ENCODE peak calls at places on chromosomes 7 and 10, in nine cellular contexts. C is neural progenitor cell, D is neural crest cell, B is Calu3, E is hepatocyte, L is heart left ventricle, O is spleen, S is adrenal gland, X is PC-9. Z is an unnamed sample.

GRCh38 chr10:69632516-69633199 is 2.6 kb downstream of the FAM241B start:
- DNase-seq in C (no peak), E (no peak), B (no peak), O (peak), L (no peak), X (no peak), S (peak), D (no peak), Z (no peak)

GRCh38 chr7:63038987-63039386 is 959.7 kb upstream of the ZNF722 start:
- DNase-seq in E (no peak), O (no peak), L (no peak), X (no peak), B (no peak), D (no peak), C (no peak), S (no peak), Z (no peak)

GRCh38 chr7:73577627-73578341 is 595 bp downstream of the TBL2 start:
- DNase-seq in D (no peak), O (peak), C (no peak), S (no peak), L (no peak), X (no peak), B (no peak), E (no peak), Z (no peak)

GRCh38 chr10:13089345-13089744 is 10.6 kb upstream of the OPTN start:
- DNase-seq in B (no peak), D (no peak), C (no peak), X (no peak), S (no peak), E (no peak), L (no peak), O (no peak), Z (no peak)

GRCh38 chr7:39527951-39528350 is 38.3 kb upstream of the YAE1 start:
- DNase-seq in X (no peak), E (no peak), B (no peak), O (no peak), D (no peak), C (no peak), S (no peak), L (no peak), Z (no peak)

GRCh38 chr7:44066494-44067063 is 1.2 kb upstream of the PGAM2 start:
- DNase-seq in X (no peak), D (no peak), S (peak), L (no peak), O (peak), C (no peak), E (no peak), B (no peak), Z (no peak)

GRCh38 chr7:140525741-140526140 is 46.4 kb upstream of the MKRN1 start:
- DNase-seq in D (no peak), B (peak), S (no peak), L (no peak), O (no peak), X (peak), C (no peak), E (no peak), Z (no peak)

GRCh38 chr10:105352281-105352680 is 711.2 kb downstream of the SORCS3 start:
- DNase-seq in E (no peak), L (no peak), C (no peak), S (no peak), B (no peak), X (no peak), O (no peak), D (no peak), Z (no peak)

GRCh38 chr10:3323865-3324498 is 151.4 kb upstream of the PITRM1 start:
- DNase-seq in L (no peak), E (no peak), O (no peak), C (no peak), S (no peak), B (no peak), D (no peak), X (no peak), Z (no peak)

GRCh38 chr10:70355234-70356021 is 27.0 kb downstream of the LRRC20 start:
- DNase-seq in C (peak), E (no peak), X (no peak), S (no peak), L (peak), O (peak), D (no peak), B (no peak), Z (no peak)

GRCh38 chr7:43164757-43165156 is 52.3 kb downstream of the HECW1 start:
- DNase-seq in L (no peak), S (peak), C (no peak), O (no peak), E (peak), B (no peak), X (no peak), D (no peak), Z (no peak)

GRCh38 chr10:119233123-119233820 is 25.9 kb downstream of the GRK5 start:
- DNase-seq in D (no peak), X (no peak), S (peak), B (no peak), C (no peak), O (no peak), L (no peak), E (no peak), Z (no peak)

GRCh38 chr7:94338921-94339371 is 55.7 kb upstream of the COL1A2 start:
- DNase-seq in C (no peak), E (no peak), D (no peak), O (no peak), S (no peak), L (no peak), B (no peak), X (no peak), Z (no peak)

GRCh38 chr7:154794147-154794780 is 208.7 kb downstream of the PAXIP1 start:
- DNase-seq in L (no peak), X (no peak), S (no peak), D (peak), E (peak), B (no peak), C (peak), O (no peak), Z (peak)

GRCh38 chr10:59880976-59881510 is 25.3 kb downstream of the CCDC6 start:
- DNase-seq in X (no peak), O (no peak), E (no peak), B (no peak), S (no peak), L (no peak), D (no peak), C (no peak), Z (no peak)

GRCh38 chr10:32338262-32338661 is 8.7 kb downstream of the EPC1 start:
- DNase-seq in L (no peak), D (no peak), O (no peak), E (no peak), S (no peak), X (no peak), C (no peak), B (no peak), Z (no peak)

GRCh38 chr7:106369349-106369748 is 84.6 kb upstream of the NAMPT start:
- DNase-seq in O (no peak), B (no peak), C (no peak), L (no peak), S (no peak), X (no peak), D (no peak), E (no peak), Z (no peak)

GRCh38 chr10:67550042-67550441 is 146.0 kb downstream of the CTNNA3 start:
- DNase-seq in E (no peak), X (no peak), C (no peak), D (no peak), O (no peak), B (no peak), L (no peak), S (no peak), Z (no peak)

GRCh38 chr7:229184-229964 is 37.0 kb downstream of the FAM20C start:
- DNase-seq in E (peak), O (no peak), S (peak), B (no peak), L (peak), C (no peak), X (no peak), D (no peak), Z (no peak)

GRCh38 chr10:68329506-68329861 is 2.4 kb upstream of the HNRNPH3 start:
- DNase-seq in O (no peak), S (no peak), C (no peak), D (no peak), X (no peak), B (no peak), L (no peak), E (no peak), Z (no peak)

GRCh38 chr7:119270045-119270464 is 1002.9 kb upstream of the KCND2 start:
- DNase-seq in S (peak), C (peak), E (peak), B (peak), L (no peak), O (peak), D (peak), X (peak), Z (peak)

GRCh38 chr10:23196201-23196600 is 4.1 kb downstream of the PTF1A start:
- DNase-seq in D (no peak), X (no peak), C (no peak), O (no peak), S (no peak), L (no peak), B (no peak), E (no peak), Z (no peak)

DNA sequence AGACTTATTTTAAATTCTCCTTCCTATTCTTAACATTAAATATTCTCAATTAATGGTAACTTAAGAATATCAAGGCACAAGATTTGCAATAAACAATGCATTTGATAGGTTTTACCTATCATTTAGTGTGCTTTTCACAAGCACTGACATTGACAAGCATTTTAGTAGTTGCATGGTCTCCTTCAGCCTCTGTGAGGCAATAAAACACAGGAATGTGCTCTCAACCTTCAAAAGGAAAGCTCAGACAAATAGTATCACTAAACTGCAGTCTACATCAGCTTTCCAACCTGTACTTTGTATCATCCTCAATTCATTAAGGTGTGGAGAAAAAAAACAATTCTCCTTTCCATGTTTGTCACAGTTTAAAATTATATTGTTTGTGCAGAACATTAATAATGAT is 51.1 kb upstream of the TSPAN13 start:
- DNase-seq in B (no peak), S (no peak), C (peak), E (peak), D (no peak), X (no peak), L (no peak), O (no peak), Z (no peak)
- TF ChIP-seq CTCF in B (no peak), S (peak), C (peak), E (peak), D (no peak), X (no peak), L (no peak), O (no peak), Z (no peak)

GRCh38 chr7:116293633-116294032 is 83.3 kb downstream of the TES start:
- DNase-seq in S (no peak), B (no peak), L (no peak), E (no peak), D (no peak), O (no peak), C (no peak), X (no peak), Z (no peak)

GRCh38 chr7:116290740-116291139 is 80.4 kb downstream of the TES start:
- DNase-seq in D (no peak), X (no peak), C (peak), O (no peak), B (no peak), S (no peak), E (no peak), L (no peak), Z (no peak)

GRCh38 chr7:116292381-116292780 is 82.0 kb downstream of the TES start:
- DNase-seq in C (no peak), L (no peak), X (no peak), S (no peak), O (no peak), D (no peak), B (no peak), E (no peak), Z (no peak)

GRCh38 chr7:116291937-116292336 is 81.6 kb downstream of the TES start:
- DNase-seq in B (no peak), L (no peak), E (no peak), X (no peak), O (no peak), C (no peak), D (no peak), S (no peak), Z (no peak)

GRCh38 chr7:116293139-116293538 is 82.8 kb downstream of the TES start:
- DNase-seq in D (no peak), L (no peak), S (no peak), C (no peak), O (no peak), B (no peak), X (no peak), E (no peak), Z (no peak)
- TF ChIP-seq CTCF in D (peak), L (no peak), S (no peak), C (peak), O (no peak), B (no peak), X (peak), E (no peak), Z (peak)

GRCh38 chr7:132656846-132657776 is 80.8 kb upstream of the PLXNA4 start:
- DNase-seq in L (no peak), D (no peak), E (no peak), O (no peak), C (peak), B (peak), S (no peak), X (no peak), Z (no peak)
- TF ChIP-seq CTCF in L (no peak), D (peak), E (peak), O (peak), C (peak), B (no peak), S (no peak), X (peak), Z (peak)

DNA sequence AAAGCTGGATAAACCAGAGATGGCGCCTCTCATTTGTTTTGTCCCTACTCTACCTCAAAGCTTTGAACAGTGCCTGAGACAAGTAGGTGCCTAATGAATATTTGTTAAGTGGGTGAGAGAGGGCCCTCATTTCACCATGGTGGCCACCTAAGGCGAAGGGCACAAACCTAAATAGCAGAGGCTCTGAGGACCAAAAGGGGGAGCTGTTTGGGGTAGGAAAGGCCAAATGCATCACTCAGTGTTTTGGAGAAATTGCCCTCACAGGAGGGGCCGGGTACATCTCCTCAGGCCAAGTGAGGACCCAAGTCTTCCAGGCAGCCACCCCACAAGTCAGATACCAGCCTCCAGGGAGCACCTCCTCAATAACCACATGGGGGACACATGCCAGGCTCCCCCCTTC is 14.0 kb downstream of the IMPDH1 start:
- DNase-seq in B (no peak), E (no peak), C (no peak), X (no peak), D (no peak), O (no peak), L (no peak), S (no peak), Z (no peak)
- TF ChIP-seq CTCF in B (no peak), E (no peak), C (no peak), X (no peak), D (no peak), O (no peak), L (no peak), S (no peak), Z (no peak)

GRCh38 chr10:72426982-72427381 is 72.3 kb upstream of the DNAJB12 start:
- DNase-seq in B (no peak), E (no peak), C (peak), D (peak), S (no peak), L (no peak), X (no peak), O (no peak), Z (peak)
- TF ChIP-seq CTCF in B (no peak), E (no peak), C (peak), D (no peak), S (no peak), L (no peak), X (no peak), O (no peak), Z (no peak)

DNA sequence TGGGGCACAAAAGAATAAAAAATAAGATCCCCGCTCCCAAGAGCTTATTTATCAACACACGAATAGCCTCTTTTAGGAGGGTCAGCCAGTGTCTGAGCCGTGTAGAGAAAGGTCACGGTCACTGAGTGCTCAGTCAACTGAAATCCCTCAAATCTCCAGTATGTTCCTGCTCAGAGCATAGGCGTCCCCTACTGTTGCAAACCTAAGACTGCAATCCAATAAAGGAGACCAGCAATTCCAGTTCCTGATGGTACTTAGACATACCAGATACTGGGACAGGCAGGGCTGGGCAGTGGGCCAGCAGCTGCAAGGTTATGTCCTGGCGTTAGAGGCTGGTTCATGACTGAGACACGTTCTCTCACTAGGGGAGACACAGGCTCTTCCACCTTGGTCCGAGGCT is 93.6 kb downstream of the CACNB2 start:
- DNase-seq in L (peak), B (no peak), O (no peak), D (no peak), S (peak), C (peak), E (peak), X (peak), Z (peak)
- TF ChIP-seq CTCF in L (peak), B (no peak), O (no peak), D (peak), S (peak), C (peak), E (no peak), X (no peak), Z (peak)

DNA sequence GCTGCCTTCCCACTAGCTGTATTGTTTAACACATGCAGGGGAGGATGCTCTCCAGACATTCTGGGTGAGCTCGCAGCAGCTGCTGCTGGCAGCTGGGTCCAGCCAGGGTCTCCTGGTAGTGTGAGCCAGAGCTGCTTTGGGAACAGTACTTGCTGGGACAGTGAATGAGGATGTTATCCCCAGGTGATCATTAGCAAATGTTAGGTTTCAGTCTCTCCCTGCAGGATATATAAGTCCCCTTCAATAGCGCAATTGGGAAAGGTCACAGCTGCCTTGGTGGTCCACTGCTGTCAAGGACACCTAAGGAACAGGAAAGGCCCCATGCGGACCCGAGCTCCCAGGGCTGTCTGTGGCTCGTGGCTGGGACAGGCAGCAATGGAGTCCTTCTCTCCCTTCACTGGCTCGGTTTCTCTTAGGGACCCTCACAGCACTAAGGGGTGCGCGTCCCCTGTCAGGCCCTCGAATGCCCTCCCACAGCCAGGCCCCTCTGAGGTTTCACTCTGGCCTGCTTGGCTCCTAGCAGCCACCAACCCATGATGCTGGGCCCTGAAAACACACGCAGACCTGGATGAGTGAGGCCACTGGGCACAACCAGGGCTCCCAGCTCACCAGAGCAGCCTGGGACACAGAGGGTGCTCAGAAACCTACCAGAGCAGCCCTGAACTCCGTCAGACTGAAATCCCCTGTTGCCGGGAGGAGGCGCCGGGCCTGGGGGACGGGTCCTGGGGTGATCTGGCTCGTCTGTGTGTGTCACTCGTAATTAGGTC is 173.0 kb upstream of the LANCL2 start:
- DNase-seq in X (no peak), D (no peak), B (no peak), O (no peak), E (no peak), S (no peak), C (no peak), L (no peak), Z (no peak)
- TF ChIP-seq CTCF in X (no peak), D (no peak), B (no peak), O (no peak), E (no peak), S (no peak), C (no peak), L (no peak), Z (no peak)